ENCODE peak calls at places on chromosomes 2 and 18, in ten cellular contexts. I, A, R, O, C, P, E, K, V and Q are unnamed samples.

GRCh38 chr2:144659731-144660275 is 139.9 kb upstream of the ZEB2 start:
- DNase-seq in A (peak; percentile 82), R (no peak), O (no peak), E (peak; percentile 96), C (no peak), I (peak; percentile 50), V (no peak), P (no peak), K (peak; percentile 88), Q (peak; percentile 70)

GRCh38 chr2:3201296-3201695 is 176.3 kb downstream of the EIPR1 start:
- DNase-seq in V (no peak), I (no peak), R (no peak), K (no peak), C (no peak), E (no peak), A (no peak), O (no peak), P (no peak), Q (no peak)

GRCh38 chr2:85893428-85894258 is 4.9 kb upstream of the ST3GAL5 start:
- DNase-seq in R (no peak), V (no peak), C (peak; percentile 43), A (no peak), P (no peak), K (peak; percentile 87), E (peak; percentile 91), O (no peak), I (no peak), Q (no peak)

GRCh38 chr2:67217398-67217797 is 179.7 kb upstream of the ETAA1 start:
- DNase-seq in I (no peak), O (no peak), E (no peak), P (no peak), R (no peak), V (no peak), A (no peak), K (no peak), C (no peak), Q (no peak)

GRCh38 chr18:62329676-62330454 is 4.8 kb downstream of the TNFRSF11A start:
- DNase-seq in A (peak; percentile 51), P (no peak), V (no peak), C (peak; percentile 82), O (no peak), R (peak; percentile 21), E (peak; percentile 95), K (peak; percentile 83), I (peak; percentile 66), Q (no peak)

GRCh38 chr2:190514676-190515075 is 19.8 kb downstream of the NEMP2 start:
- DNase-seq in E (no peak), V (no peak), C (no peak), I (no peak), O (no peak), R (no peak), A (no peak), P (no peak), K (peak; percentile 15), Q (no peak)

GRCh38 chr2:120538691-120539420 is 192.9 kb downstream of the INHBB start:
- DNase-seq in I (no peak), E (peak; percentile 74), K (no peak), C (no peak), P (no peak), V (no peak), O (no peak), R (no peak), A (no peak), Q (no peak)

GRCh38 chr2:185137700-185138099 is 539.4 kb downstream of the ZNF804A start:
- DNase-seq in I (no peak), E (no peak), K (no peak), C (no peak), V (no peak), A (no peak), P (no peak), R (no peak), O (no peak), Q (no peak)

GRCh38 chr18:27942706-27943105 is 234.2 kb downstream of the CDH2 start:
- DNase-seq in I (no peak), E (peak; percentile 24), C (no peak), P (no peak), O (no peak), A (no peak), V (no peak), K (peak; percentile 34), R (no peak), Q (no peak)

GRCh38 chr2:125746321-125746983 is 909.5 kb upstream of the GYPC start:
- DNase-seq in P (peak; percentile 65), R (no peak), K (no peak), I (no peak), C (no peak), V (no peak), O (no peak), A (no peak), E (no peak), Q (no peak)

GRCh38 chr2:125745514-125745913 is 910.4 kb upstream of the GYPC start:
- DNase-seq in V (no peak), E (peak; percentile 35), O (no peak), C (peak; percentile 4), K (no peak), A (peak; percentile 28), P (peak; percentile 83), R (peak; percentile 73), I (peak; percentile 52), Q (no peak)
- TF ChIP-seq CTCF in V (no peak), E (peak; percentile 42), O (no peak), C (peak; percentile 52), K (no peak), A (peak; percentile 33), P (peak; percentile 70), R (peak; percentile 84), I (no peak), Q (peak; percentile 39)

GRCh38 chr18:8791171-8791651 is 85.9 kb downstream of the MTCL1 start:
- DNase-seq in R (no peak), P (no peak), I (peak; percentile 24), C (no peak), O (no peak), E (no peak), V (no peak), A (no peak), K (peak; percentile 59), Q (no peak)

GRCh38 chr18:8793445-8794132 is 88.2 kb downstream of the MTCL1 start:
- DNase-seq in C (no peak), A (no peak), E (peak; percentile 37), O (no peak), R (no peak), K (no peak), P (no peak), I (no peak), V (no peak), Q (no peak)

GRCh38 chr18:8794133-8794986 is 89.0 kb downstream of the MTCL1 start:
- DNase-seq in R (no peak), O (no peak), E (peak; percentile 81), A (no peak), P (no peak), C (no peak), I (peak; percentile 71), V (no peak), K (peak; percentile 89), Q (no peak)

GRCh38 chr18:8795586-8795985 is 90.2 kb downstream of the MTCL1 start:
- DNase-seq in I (no peak), K (no peak), O (no peak), A (no peak), V (no peak), C (no peak), P (no peak), R (peak; percentile 36), E (no peak), Q (no peak)

DNA sequence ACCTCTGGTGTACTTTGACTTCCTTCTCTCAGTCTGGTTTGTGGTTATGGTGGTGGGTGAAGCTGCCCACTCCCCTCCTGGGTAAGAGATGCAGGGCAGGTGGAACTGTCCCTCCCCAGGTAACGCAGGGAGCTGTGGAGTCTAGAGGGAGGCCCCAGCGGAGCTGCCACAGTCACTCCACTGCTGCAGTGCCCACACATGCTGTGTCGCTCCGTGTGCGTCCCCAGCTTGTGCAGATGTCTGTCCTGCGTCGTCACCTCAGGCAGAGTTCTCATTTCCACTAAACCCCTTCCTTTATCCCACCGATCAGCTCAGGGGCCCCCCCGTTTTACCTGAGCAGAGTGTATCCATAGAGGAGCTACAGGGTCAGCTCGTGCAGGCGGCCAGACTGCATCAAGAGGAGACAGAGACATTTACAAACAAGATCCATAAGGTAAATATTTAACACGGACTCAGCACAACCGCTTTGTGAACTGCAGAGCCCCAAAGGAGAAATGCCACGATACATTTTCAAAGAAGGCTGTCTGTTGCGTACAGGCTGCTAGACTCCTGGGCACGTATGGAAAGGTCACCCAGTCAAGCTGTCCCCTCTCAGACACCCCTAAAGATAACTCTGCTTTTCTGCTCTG is 87.4 kb downstream of the MTCL1 start:
- DNase-seq in O (no peak), I (no peak), C (no peak), P (no peak), E (no peak), V (no peak), A (no peak), R (no peak), K (no peak), Q (no peak)
- H3K4me3 ChIP-seq in O (no peak overlapping the region), I (no peak overlapping the region), C (no peak overlapping the region), P (no peak overlapping the region), E (no peak overlapping the region), V (no peak overlapping the region), A (no peak overlapping the region), R (no peak overlapping the region), K (no peak overlapping the region), Q (no peak overlapping the region)

GRCh38 chr2:135162377-135162776 is 110.3 kb downstream of the RAB3GAP1 start:
- DNase-seq in O (no peak), A (no peak), C (no peak), P (no peak), V (no peak), K (no peak), R (no peak), E (peak; percentile 82), I (no peak), Q (no peak)

GRCh38 chr2:135163306-135163705 is 111.2 kb downstream of the RAB3GAP1 start:
- DNase-seq in K (no peak), V (no peak), P (no peak), O (no peak), R (no peak), I (no peak), E (no peak), C (no peak), A (no peak), Q (no peak)

GRCh38 chr2:135168119-135168872 is 116.2 kb downstream of the RAB3GAP1 start:
- DNase-seq in R (no peak), A (no peak), O (no peak), I (peak; percentile 63), P (no peak), V (no peak), E (no peak), C (no peak), K (no peak), Q (no peak)

GRCh38 chr2:135167273-135167672 is 115.2 kb downstream of the RAB3GAP1 start:
- DNase-seq in V (no peak), O (no peak), K (no peak), E (no peak), A (no peak), I (no peak), C (no peak), R (no peak), P (no peak), Q (no peak)

GRCh38 chr2:135164431-135164830 is 112.3 kb downstream of the RAB3GAP1 start:
- DNase-seq in I (no peak), K (peak; percentile 89), R (no peak), C (no peak), P (no peak), A (no peak), O (no peak), V (no peak), E (peak; percentile 96), Q (no peak)
- H3K27ac ChIP-seq in I (no peak overlapping the region), K (no peak overlapping the region), R (no peak overlapping the region), C (no peak overlapping the region), P (no peak overlapping the region), A (no peak overlapping the region), O (no peak overlapping the region), V (no peak overlapping the region), E (peak overlapping the region; percentile 88), Q (no peak overlapping the region)

GRCh38 chr2:71154798-71155197 is 24.4 kb downstream of the MPHOSPH10 start:
- DNase-seq in C (peak; percentile 20), P (peak; percentile 23), O (no peak), I (no peak), V (no peak), K (no peak), A (no peak), R (peak; percentile 57), E (peak; percentile 60), Q (no peak)
- TF ChIP-seq CTCF in C (peak; percentile 37), P (peak; percentile 16), O (no peak), I (no peak), V (no peak), K (no peak), A (no peak), R (peak; percentile 78), E (peak; percentile 59), Q (no peak)